ENCODE peak calls at places on chromosomes 6 and 20, in eight cellular contexts. One of them, this sample, is unnamed.

GRCh38 chr6:116451916-116452315 is 9.3 kb upstream of the CALHM6 start:
- DNase-seq in K562: no peak
- DNase-seq in endothelial cell: no peak
- DNase-seq in choroid plexus epithelial cell: no peak
- DNase-seq in body of pancreas: no peak
- DNase-seq in brain microvascular endothelial cell: no peak
- DNase-seq in type B pancreatic cell: no peak
- DNase-seq in stomach: no peak
- DNase-seq in this sample: no peak

GRCh38 chr6:160122744-160123143 is 1.1 kb downstream of the SLC22A1 start:
- DNase-seq in stomach: no peak
- DNase-seq in brain microvascular endothelial cell: no peak
- DNase-seq in K562: no peak
- DNase-seq in choroid plexus epithelial cell: no peak
- DNase-seq in body of pancreas: no peak
- DNase-seq in endothelial cell: no peak
- DNase-seq in type B pancreatic cell: no peak
- DNase-seq in this sample: no peak

GRCh38 chr6:27836783-27837635 is 75.2 kb downstream of the OR2B2 start:
- DNase-seq in K562: peak
- DNase-seq in brain microvascular endothelial cell: peak
- DNase-seq in body of pancreas: peak
- DNase-seq in stomach: peak
- DNase-seq in endothelial cell: peak
- DNase-seq in type B pancreatic cell: no peak
- DNase-seq in choroid plexus epithelial cell: peak
- DNase-seq in this sample: no peak

GRCh38 chr20:51687071-51687470 is 81.1 kb downstream of the ATP9A start:
- DNase-seq in K562: no peak
- DNase-seq in stomach: no peak
- DNase-seq in type B pancreatic cell: no peak
- DNase-seq in choroid plexus epithelial cell: peak
- DNase-seq in body of pancreas: no peak
- DNase-seq in brain microvascular endothelial cell: peak
- DNase-seq in endothelial cell: no peak
- DNase-seq in this sample: no peak

GRCh38 chr6:98769546-98769945 is 64.8 kb upstream of the POU3F2 start:
- DNase-seq in stomach: no peak
- DNase-seq in type B pancreatic cell: no peak
- DNase-seq in endothelial cell: peak
- DNase-seq in choroid plexus epithelial cell: peak
- DNase-seq in brain microvascular endothelial cell: no peak
- DNase-seq in K562: peak
- DNase-seq in body of pancreas: peak
- DNase-seq in this sample: no peak

GRCh38 chr6:147201885-147202515 is 2.2 kb upstream of the STXBP5 start:
- DNase-seq in type B pancreatic cell: no peak
- DNase-seq in brain microvascular endothelial cell: peak
- DNase-seq in stomach: no peak
- DNase-seq in endothelial cell: peak
- DNase-seq in body of pancreas: no peak
- DNase-seq in choroid plexus epithelial cell: peak
- DNase-seq in K562: peak
- DNase-seq in this sample: no peak

GRCh38 chr20:53642196-53643030 is 48.8 kb upstream of the ZNF217 start:
- DNase-seq in K562: peak
- DNase-seq in stomach: peak
- DNase-seq in choroid plexus epithelial cell: peak
- DNase-seq in body of pancreas: peak
- DNase-seq in endothelial cell: peak
- DNase-seq in type B pancreatic cell: no peak
- DNase-seq in brain microvascular endothelial cell: peak
- DNase-seq in this sample: no peak

GRCh38 chr6:24927985-24928735 is 7.6 kb downstream of the RIPOR2 start:
- DNase-seq in K562: no peak
- DNase-seq in stomach: no peak
- DNase-seq in choroid plexus epithelial cell: peak
- DNase-seq in brain microvascular endothelial cell: peak
- DNase-seq in body of pancreas: no peak
- DNase-seq in endothelial cell: no peak
- DNase-seq in type B pancreatic cell: no peak
- DNase-seq in this sample: no peak

GRCh38 chr6:84764332-84765049 is at the start of gene TBX18:
- DNase-seq in stomach: peak
- DNase-seq in body of pancreas: peak
- DNase-seq in endothelial cell: peak
- DNase-seq in choroid plexus epithelial cell: peak
- DNase-seq in K562: peak
- DNase-seq in type B pancreatic cell: peak
- DNase-seq in brain microvascular endothelial cell: peak
- DNase-seq in this sample: peak

GRCh38 chr6:121201108-121201507 is 133.2 kb downstream of the TBC1D32 start:
- DNase-seq in K562: no peak
- DNase-seq in body of pancreas: no peak
- DNase-seq in endothelial cell: no peak
- DNase-seq in type B pancreatic cell: no peak
- DNase-seq in brain microvascular endothelial cell: no peak
- DNase-seq in stomach: no peak
- DNase-seq in choroid plexus epithelial cell: peak
- DNase-seq in this sample: no peak

GRCh38 chr6:12327391-12327790 is 37.2 kb downstream of the EDN1 start:
- DNase-seq in endothelial cell: no peak
- DNase-seq in brain microvascular endothelial cell: no peak
- DNase-seq in body of pancreas: no peak
- DNase-seq in stomach: no peak
- DNase-seq in choroid plexus epithelial cell: no peak
- DNase-seq in type B pancreatic cell: no peak
- DNase-seq in K562: no peak
- DNase-seq in this sample: no peak

GRCh38 chr6:34021001-34021838 is 124.7 kb downstream of the GRM4 start:
- DNase-seq in endothelial cell: no peak
- DNase-seq in brain microvascular endothelial cell: no peak
- DNase-seq in choroid plexus epithelial cell: no peak
- DNase-seq in body of pancreas: no peak
- DNase-seq in type B pancreatic cell: no peak
- DNase-seq in K562: no peak
- DNase-seq in stomach: no peak
- DNase-seq in this sample: no peak

GRCh38 chr6:139628220-139628619 is 253.8 kb upstream of the CITED2 start:
- DNase-seq in endothelial cell: no peak
- DNase-seq in choroid plexus epithelial cell: no peak
- DNase-seq in body of pancreas: no peak
- DNase-seq in stomach: no peak
- DNase-seq in type B pancreatic cell: no peak
- DNase-seq in brain microvascular endothelial cell: no peak
- DNase-seq in K562: no peak
- DNase-seq in this sample: no peak

GRCh38 chr6:90846824-90847223 is 260.0 kb upstream of the MAP3K7 start:
- DNase-seq in choroid plexus epithelial cell: no peak
- DNase-seq in body of pancreas: no peak
- DNase-seq in brain microvascular endothelial cell: no peak
- DNase-seq in stomach: no peak
- DNase-seq in endothelial cell: no peak
- DNase-seq in type B pancreatic cell: no peak
- DNase-seq in K562: no peak
- DNase-seq in this sample: no peak

GRCh38 chr6:38188677-38189335 is 369.3 kb downstream of the ZFAND3 start:
- DNase-seq in endothelial cell: no peak
- DNase-seq in brain microvascular endothelial cell: no peak
- DNase-seq in stomach: no peak
- DNase-seq in body of pancreas: no peak
- DNase-seq in type B pancreatic cell: no peak
- DNase-seq in K562: no peak
- DNase-seq in choroid plexus epithelial cell: no peak
- DNase-seq in this sample: no peak

GRCh38 chr6:38185752-38186151 is 366.2 kb downstream of the ZFAND3 start:
- DNase-seq in K562: no peak
- DNase-seq in endothelial cell: no peak
- DNase-seq in body of pancreas: no peak
- DNase-seq in brain microvascular endothelial cell: no peak
- DNase-seq in stomach: no peak
- DNase-seq in choroid plexus epithelial cell: no peak
- DNase-seq in type B pancreatic cell: no peak
- DNase-seq in this sample: peak

GRCh38 chr6:38187688-38188590 is 368.4 kb downstream of the ZFAND3 start:
- DNase-seq in brain microvascular endothelial cell: no peak
- DNase-seq in endothelial cell: no peak
- DNase-seq in K562: no peak
- DNase-seq in choroid plexus epithelial cell: no peak
- DNase-seq in stomach: no peak
- DNase-seq in body of pancreas: no peak
- DNase-seq in type B pancreatic cell: no peak
- DNase-seq in this sample: no peak

GRCh38 chr6:38185244-38185643 is 365.7 kb downstream of the ZFAND3 start:
- DNase-seq in K562: no peak
- DNase-seq in body of pancreas: no peak
- DNase-seq in choroid plexus epithelial cell: no peak
- DNase-seq in endothelial cell: no peak
- DNase-seq in type B pancreatic cell: no peak
- DNase-seq in brain microvascular endothelial cell: no peak
- DNase-seq in stomach: no peak
- DNase-seq in this sample: peak

GRCh38 chr6:38187285-38187684 is 367.8 kb downstream of the ZFAND3 start:
- DNase-seq in brain microvascular endothelial cell: no peak
- DNase-seq in choroid plexus epithelial cell: peak
- DNase-seq in body of pancreas: no peak
- DNase-seq in stomach: no peak
- DNase-seq in K562: no peak
- DNase-seq in type B pancreatic cell: no peak
- DNase-seq in endothelial cell: no peak
- DNase-seq in this sample: no peak
- TF ChIP-seq CTCF in brain microvascular endothelial cell: no peak
- TF ChIP-seq CTCF in choroid plexus epithelial cell: peak
- TF ChIP-seq CTCF in body of pancreas: no peak
- TF ChIP-seq CTCF in stomach: no peak
- TF ChIP-seq CTCF in K562: no peak
- TF ChIP-seq CTCF in type B pancreatic cell: no peak
- TF ChIP-seq CTCF in endothelial cell: no peak
- TF ChIP-seq CTCF in this sample: no peak

GRCh38 chr20:8474027-8474668 is 342.1 kb downstream of the PLCB1 start:
- DNase-seq in K562: no peak
- DNase-seq in choroid plexus epithelial cell: no peak
- DNase-seq in type B pancreatic cell: no peak
- DNase-seq in body of pancreas: no peak
- DNase-seq in stomach: no peak
- DNase-seq in brain microvascular endothelial cell: no peak
- DNase-seq in endothelial cell: no peak
- DNase-seq in this sample: no peak
- TF ChIP-seq CTCF in K562: no peak
- TF ChIP-seq CTCF in choroid plexus epithelial cell: no peak
- TF ChIP-seq CTCF in type B pancreatic cell: no peak
- TF ChIP-seq CTCF in body of pancreas: no peak
- TF ChIP-seq CTCF in stomach: no peak
- TF ChIP-seq CTCF in brain microvascular endothelial cell: no peak
- TF ChIP-seq CTCF in endothelial cell: no peak
- TF ChIP-seq CTCF in this sample: no peak

DNA sequence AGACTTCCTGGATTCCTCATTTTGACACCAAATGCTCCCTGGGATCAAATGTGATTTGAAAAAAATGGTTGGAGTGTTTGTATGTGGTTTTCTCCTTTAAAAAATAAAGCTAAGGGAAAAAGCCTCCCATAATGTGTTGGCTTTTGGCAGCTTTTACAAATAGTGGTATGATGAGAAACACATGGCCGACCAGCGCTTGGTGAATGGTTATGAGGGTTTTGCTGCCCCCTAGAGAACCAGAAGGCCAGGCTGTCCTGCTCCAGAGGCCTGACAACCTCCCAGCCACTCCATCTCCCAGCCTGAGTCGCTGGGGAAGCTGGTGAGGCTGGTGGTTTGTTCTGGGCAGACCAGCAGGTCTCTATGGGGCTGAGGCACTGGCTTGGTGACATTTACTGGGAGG is 69.3 kb downstream of the CLIC5 start:
- DNase-seq in brain microvascular endothelial cell: no peak
- DNase-seq in endothelial cell: peak
- DNase-seq in type B pancreatic cell: no peak
- DNase-seq in choroid plexus epithelial cell: peak
- DNase-seq in body of pancreas: peak
- DNase-seq in stomach: no peak
- DNase-seq in K562: no peak
- DNase-seq in this sample: peak
- TF ChIP-seq CTCF in brain microvascular endothelial cell: peak
- TF ChIP-seq CTCF in endothelial cell: no peak
- TF ChIP-seq CTCF in type B pancreatic cell: peak
- TF ChIP-seq CTCF in choroid plexus epithelial cell: peak
- TF ChIP-seq CTCF in body of pancreas: no peak
- TF ChIP-seq CTCF in stomach: no peak
- TF ChIP-seq CTCF in K562: peak
- TF ChIP-seq CTCF in this sample: peak

GRCh38 chr20:32436968-32437367 is 78.8 kb downstream of the ASXL1 start:
- DNase-seq in choroid plexus epithelial cell: no peak
- DNase-seq in brain microvascular endothelial cell: no peak
- DNase-seq in stomach: no peak
- DNase-seq in type B pancreatic cell: no peak
- DNase-seq in K562: no peak
- DNase-seq in body of pancreas: no peak
- DNase-seq in endothelial cell: no peak
- DNase-seq in this sample: no peak

GRCh38 chr20:32439132-32439829 is 81.2 kb downstream of the ASXL1 start:
- DNase-seq in stomach: no peak
- DNase-seq in type B pancreatic cell: peak
- DNase-seq in endothelial cell: no peak
- DNase-seq in K562: no peak
- DNase-seq in brain microvascular endothelial cell: peak
- DNase-seq in choroid plexus epithelial cell: peak
- DNase-seq in body of pancreas: no peak
- DNase-seq in this sample: peak

GRCh38 chr20:32436142-32436861 is 78.2 kb downstream of the ASXL1 start:
- DNase-seq in K562: no peak
- DNase-seq in endothelial cell: no peak
- DNase-seq in choroid plexus epithelial cell: no peak
- DNase-seq in stomach: no peak
- DNase-seq in type B pancreatic cell: no peak
- DNase-seq in body of pancreas: no peak
- DNase-seq in brain microvascular endothelial cell: no peak
- DNase-seq in this sample: peak

GRCh38 chr20:32438331-32438858 is 80.3 kb downstream of the ASXL1 start:
- DNase-seq in choroid plexus epithelial cell: no peak
- DNase-seq in K562: no peak
- DNase-seq in brain microvascular endothelial cell: no peak
- DNase-seq in stomach: no peak
- DNase-seq in endothelial cell: no peak
- DNase-seq in type B pancreatic cell: no peak
- DNase-seq in body of pancreas: no peak
- DNase-seq in this sample: no peak

DNA sequence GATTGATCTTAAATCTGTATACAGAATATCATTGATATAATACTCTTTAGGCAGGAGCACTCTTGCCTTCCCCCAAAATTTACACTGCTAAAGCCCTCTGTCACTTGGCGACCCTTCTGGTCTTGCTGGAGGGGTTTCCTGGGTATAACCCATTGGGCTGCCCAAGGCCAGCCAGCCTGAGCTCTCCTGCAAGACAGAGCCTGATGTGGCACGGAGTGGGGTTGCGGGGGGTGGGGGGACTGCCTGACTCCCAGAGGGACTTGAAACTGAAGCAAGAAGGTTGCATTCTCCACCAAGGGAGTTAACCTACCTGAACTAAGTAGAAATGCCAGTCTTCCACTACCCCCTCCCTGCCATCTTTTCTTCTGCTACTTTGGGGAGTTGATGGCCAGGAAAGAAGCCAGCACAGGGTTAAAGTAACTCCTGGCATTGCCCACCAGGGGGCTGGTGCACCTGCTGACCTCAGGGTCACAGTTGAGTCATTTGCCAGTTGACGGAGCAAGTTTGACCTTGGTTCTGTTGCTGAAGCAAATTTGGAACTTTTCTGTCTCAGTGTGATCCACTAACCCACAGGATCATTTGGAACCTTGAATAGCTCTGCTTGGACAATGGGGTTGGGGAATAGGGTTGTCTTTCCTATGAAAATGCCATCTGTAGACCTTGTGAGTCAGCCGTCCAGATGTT is 79.4 kb downstream of the ASXL1 start:
- DNase-seq in type B pancreatic cell: no peak
- DNase-seq in brain microvascular endothelial cell: no peak
- DNase-seq in endothelial cell: no peak
- DNase-seq in K562: no peak
- DNase-seq in choroid plexus epithelial cell: no peak
- DNase-seq in stomach: no peak
- DNase-seq in body of pancreas: no peak
- DNase-seq in this sample: peak
- TF ChIP-seq CTCF in type B pancreatic cell: peak
- TF ChIP-seq CTCF in brain microvascular endothelial cell: peak
- TF ChIP-seq CTCF in endothelial cell: peak
- TF ChIP-seq CTCF in K562: peak
- TF ChIP-seq CTCF in choroid plexus epithelial cell: peak
- TF ChIP-seq CTCF in stomach: no peak
- TF ChIP-seq CTCF in body of pancreas: peak
- TF ChIP-seq CTCF in this sample: peak